ENCODE peak calls at places on chromosome 19, in seven cellular contexts. F is tibial nerve, A is nephron progenitor cell, E is RWPE2, D is B cell, X is neural progenitor cell, R is brain microvascular endothelial cell. U is an unnamed sample.

GRCh38 chr19:48319647-48320537 is 5.5 kb upstream of the EMP3 start:
- DNase-seq in F (peak; percentile 92), A (peak; percentile 89), E (peak; percentile 76), D (peak; percentile 73), X (peak; percentile 92), R (peak; percentile 73), U (peak; percentile 59)

GRCh38 chr19:13132471-13133166 is 14.6 kb downstream of the NACC1 start:
- DNase-seq in F (no peak), A (no peak), E (no peak), D (no peak), X (no peak), R (peak; percentile 66), U (no peak)

GRCh38 chr19:13978721-13979191 is 26.4 kb downstream of the DCAF15 start:
- DNase-seq in F (no peak), A (peak; percentile 65), E (no peak), D (peak; percentile 83), X (no peak), R (no peak), U (no peak)

GRCh38 chr19:45068041-45068440 is 8.2 kb downstream of the ZNF296 start:
- DNase-seq in F (no peak), A (no peak), E (no peak), D (no peak), X (no peak), R (no peak), U (no peak)

GRCh38 chr19:52366414-52366824 is 3.3 kb upstream of the ZNF880 start:
- DNase-seq in F (no peak), A (no peak), E (no peak), D (no peak), X (no peak), R (no peak), U (no peak)

GRCh38 chr19:46860846-46861690 is at the start of gene ARHGAP35:
- DNase-seq in F (no peak), A (peak; percentile 81), E (no peak), D (peak; percentile 97), X (no peak), R (no peak), U (no peak)

GRCh38 chr19:646798-647565 is 7.3 kb downstream of the FGF22 start:
- DNase-seq in F (no peak), A (no peak), E (no peak), D (peak; percentile 57), X (no peak), R (no peak), U (no peak)

GRCh38 chr19:13082192-13083007 is 20.3 kb downstream of the LYL1 start:
- DNase-seq in F (peak; percentile 46), A (peak; percentile 61), E (no peak), D (no peak), X (peak; percentile 74), R (peak; percentile 68), U (no peak)

GRCh38 chr19:54653181-54653809 is 9.5 kb upstream of the LILRB4 start:
- DNase-seq in F (no peak), A (no peak), E (no peak), D (peak; percentile 50), X (no peak), R (no peak), U (no peak)

GRCh38 chr19:53870485-53870844 is 2.8 kb downstream of the MYADM start:
- DNase-seq in F (no peak), A (peak; percentile 15), E (no peak), D (peak; percentile 53), X (peak; percentile 63), R (no peak), U (no peak)

GRCh38 chr19:57282011-57282636 is 1.8 kb downstream of the ZNF460 start:
- DNase-seq in F (no peak), A (no peak), E (no peak), D (no peak), X (no peak), R (no peak), U (no peak)

GRCh38 chr19:4066682-4067395 is at the start of gene ZBTB7A:
- DNase-seq in F (peak; percentile 77), A (peak; percentile 72), E (peak; percentile 77), D (peak; percentile 93), X (peak; percentile 75), R (peak; percentile 47), U (no peak)

GRCh38 chr19:19406878-19407639 is 1.6 kb downstream of the GATAD2A start:
- DNase-seq in F (no peak), A (no peak), E (no peak), D (no peak), X (peak; percentile 28), R (peak; percentile 41), U (no peak)

GRCh38 chr19:3374369-3375112 is 8.2 kb downstream of the NFIC start:
- DNase-seq in F (peak; percentile 66), A (no peak), E (no peak), D (no peak), X (no peak), R (no peak), U (no peak)

GRCh38 chr19:50230379-50231351 is 27.2 kb downstream of the MYH14 start:
- DNase-seq in F (no peak), A (peak; percentile 27), E (no peak), D (no peak), X (peak; percentile 57), R (no peak), U (no peak)

GRCh38 chr19:40344422-40344821 is 3.8 kb downstream of the C19orf47 start:
- DNase-seq in F (no peak), A (no peak), E (no peak), D (no peak), X (no peak), R (no peak), U (no peak)

DNA sequence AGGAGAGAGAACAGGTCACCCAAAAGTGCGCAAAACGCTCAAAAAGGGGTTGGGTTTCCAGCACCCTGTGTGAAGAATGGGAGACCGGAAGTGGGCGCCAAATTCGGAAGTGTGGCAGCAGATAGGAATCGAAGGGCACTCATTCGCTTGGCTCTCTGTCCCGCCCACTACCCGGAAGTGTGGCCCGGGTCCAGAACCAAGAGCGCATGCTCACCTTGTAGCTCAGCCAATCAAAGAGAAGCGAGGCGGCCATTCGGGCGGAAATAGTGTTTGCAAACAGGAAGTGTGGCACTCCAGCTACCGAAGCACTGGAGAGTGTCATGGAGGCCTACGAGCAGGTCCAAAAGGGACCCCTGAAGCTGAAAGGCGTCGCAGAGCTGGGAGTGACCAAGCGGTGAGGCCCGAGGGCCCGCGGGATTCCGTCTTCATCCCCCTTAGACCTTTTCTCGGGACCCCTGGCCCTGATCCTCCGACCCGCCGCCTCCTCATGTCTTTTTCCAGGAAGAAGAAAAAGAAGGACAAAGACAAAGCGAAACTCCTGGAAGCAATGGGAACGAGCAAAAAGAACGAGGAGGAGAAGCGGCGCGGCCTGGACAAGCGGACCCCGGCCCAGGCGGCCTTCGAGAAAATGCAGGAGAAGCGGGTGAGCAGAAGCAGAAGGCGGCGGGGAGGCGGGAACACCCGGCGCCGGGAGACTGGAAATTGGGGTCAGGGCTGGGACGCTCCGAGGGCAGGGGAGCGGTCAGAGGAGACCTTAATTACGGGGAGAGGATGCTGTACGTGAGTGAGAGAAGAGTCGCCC is at the start of gene FAM32A:
- DNase-seq in F (peak; percentile 99), A (peak; percentile 95), E (peak; percentile 97), D (peak; percentile 97), X (peak; percentile 98), R (peak; percentile 99), U (peak; percentile 94)
- TF ChIP-seq CTCF in F (peak; percentile 52), A (peak; percentile 47), E (peak; percentile 42), D (peak; percentile 57), X (peak; percentile 57), R (peak; percentile 42), U (peak; percentile 20)

GRCh38 chr19:10004617-10005016 is 5.7 kb downstream of the COL5A3 start:
- DNase-seq in F (no peak), A (no peak), E (no peak), D (no peak), X (no peak), R (no peak), U (no peak)

GRCh38 chr19:10006335-10006708 is 4.0 kb downstream of the COL5A3 start:
- DNase-seq in F (peak; percentile 31), A (no peak), E (no peak), D (no peak), X (no peak), R (no peak), U (no peak)

GRCh38 chr19:10006752-10007323 is 3.5 kb downstream of the COL5A3 start:
- DNase-seq in F (no peak), A (no peak), E (no peak), D (no peak), X (no peak), R (no peak), U (no peak)

GRCh38 chr19:10007366-10007765 is 2.9 kb downstream of the COL5A3 start:
- DNase-seq in F (peak; percentile 39), A (no peak), E (no peak), D (no peak), X (no peak), R (no peak), U (no peak)

DNA sequence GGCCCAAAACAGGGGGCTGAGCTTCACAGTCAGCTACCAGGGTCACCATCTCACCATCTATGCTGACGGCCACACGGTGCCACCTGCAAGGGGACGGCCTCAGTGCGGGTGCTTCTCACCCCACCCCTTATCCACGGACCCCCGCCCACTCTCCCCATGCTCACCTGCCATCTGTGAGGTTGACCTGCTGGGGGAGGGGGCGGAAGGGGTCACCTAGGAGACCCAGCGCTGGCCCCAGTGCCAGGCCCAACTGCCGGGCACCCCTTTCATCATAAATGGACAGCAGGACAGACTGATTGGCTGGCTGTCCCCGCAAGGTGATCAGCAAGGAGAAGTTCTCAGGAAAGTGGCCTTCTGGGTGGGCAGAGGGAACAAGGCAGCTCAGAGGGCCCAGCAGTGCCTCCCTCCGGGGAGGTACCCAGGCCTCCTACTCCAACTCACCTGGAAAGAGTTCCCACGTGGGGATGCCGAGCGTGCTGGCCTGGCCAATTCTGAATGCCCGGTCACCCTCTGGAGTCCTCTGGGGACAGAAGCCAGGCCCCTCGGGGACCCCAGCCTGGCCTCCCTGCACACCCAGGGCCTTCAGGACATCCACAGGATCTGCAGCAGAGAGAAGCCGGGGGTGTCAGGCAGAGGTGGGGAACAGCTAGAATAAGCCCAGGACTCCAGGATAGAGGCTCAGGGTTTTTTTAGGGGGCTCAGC is 4.5 kb downstream of the COL5A3 start:
- DNase-seq in F (no peak), A (no peak), E (no peak), D (no peak), X (no peak), R (no peak), U (no peak)
- TF ChIP-seq CTCF in F (no peak), A (no peak), E (no peak), D (no peak), X (no peak), R (no peak), U (no peak)

DNA sequence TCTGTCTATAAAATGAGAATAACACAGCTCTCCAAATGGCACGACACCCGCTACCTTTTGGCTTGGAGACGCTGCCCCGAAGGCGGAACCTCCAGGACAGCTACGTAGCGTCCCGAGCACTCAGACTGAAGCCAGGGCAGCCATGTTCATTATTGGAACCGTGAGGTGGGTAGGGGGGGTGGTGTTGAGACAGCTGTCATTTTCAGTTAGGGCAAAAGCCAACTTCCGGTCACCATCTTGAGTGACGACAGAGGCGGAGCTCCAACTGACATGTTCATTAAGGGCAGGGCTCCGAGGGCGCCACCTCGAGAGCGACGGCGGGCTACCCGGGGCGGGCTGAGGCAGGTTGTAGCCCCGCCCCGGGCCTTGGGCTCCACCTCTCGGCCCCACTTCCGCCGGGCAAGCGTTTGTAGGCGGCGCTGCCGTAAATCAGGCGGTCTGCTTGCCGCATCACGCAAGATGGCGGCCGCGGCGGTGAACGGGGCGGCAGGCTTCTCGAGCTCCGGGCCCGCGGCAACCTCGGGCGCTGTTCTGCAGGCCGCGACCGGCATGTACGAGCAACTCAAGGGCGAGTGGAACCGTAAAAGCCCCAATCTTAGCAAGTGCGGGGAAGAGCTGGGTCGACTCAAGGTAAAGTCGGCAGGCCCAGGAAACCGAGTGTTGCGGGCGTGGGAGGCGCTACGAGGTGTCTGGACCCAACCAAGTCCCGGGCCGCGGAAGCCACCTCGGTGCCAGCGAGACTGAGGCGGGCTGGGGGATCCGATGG is at the start of gene PSMD8:
- DNase-seq in F (peak; percentile 99), A (peak; percentile 97), E (peak; percentile 97), D (peak; percentile 97), X (peak; percentile 100), R (peak; percentile 98), U (peak; percentile 94)
- TF ChIP-seq CTCF in F (peak; percentile 25), A (no peak), E (peak; percentile 39), D (peak; percentile 18), X (peak; percentile 45), R (peak; percentile 31), U (peak; percentile 42)

GRCh38 chr19:41707502-41707812 is 969 bp upstream of the CEACAM5 start:
- DNase-seq in F (no peak), A (no peak), E (no peak), D (no peak), X (no peak), R (no peak), U (no peak)
- TF ChIP-seq CTCF in F (no peak), A (no peak), E (no peak), D (no peak), X (no peak), R (no peak), U (no peak)